ENCODE peak calls at places on chromosome 18, in eight cellular contexts. P is stimulated activated CD4-positive, alpha-beta T cell treated with anti-CD3 and anti-CD28 coated beads, Interleukin-15, amount 100 ng/mL, for 1 hour; Y is NCI-H1694; T is COR-L47; E is HT1080; F is choroid plexus epithelial cell; J is activated T-helper 1 cell treated with Interleukin-2 at 50 U/mL for 16 hours; W is activated CD4-positive, alpha-beta T cell treated with anti-CD3 and anti-CD28 coated beads, Interleukin-2, amount 50 U/mL, for 4 hours. I is an unnamed sample.

GRCh38 chr18:58455318-58455950 is 173.5 kb downstream of the ALPK2 start:
- DNase-seq in P (no peak), Y (no peak), T (no peak), E (peak; percentile 24), F (peak; percentile 28), J (no peak), W (no peak), I (peak; percentile 24)

GRCh38 chr18:361941-362913 is 94.4 kb upstream of the THOC1 start:
- DNase-seq in P (no peak), Y (no peak), T (no peak), E (peak; percentile 82), F (peak; percentile 49), J (no peak), W (no peak), I (peak; percentile 4)

GRCh38 chr18:61502472-61502871 is 169.2 kb downstream of the CDH20 start:
- DNase-seq in P (no peak), Y (peak; percentile 72), T (peak; percentile 83), E (peak; percentile 49), F (peak; percentile 86), J (no peak), W (no peak), I (peak; percentile 61)

GRCh38 chr18:79911009-79911870 is 40.2 kb downstream of the SLC66A2 start:
- DNase-seq in P (no peak), Y (peak; percentile 48), T (no peak), E (no peak), F (no peak), J (no peak), W (no peak), I (no peak)

GRCh38 chr18:49459404-49460171 is 857 bp downstream of the DYM start:
- DNase-seq in P (peak; percentile 21), Y (no peak), T (peak; percentile 23), E (no peak), F (peak; percentile 46), J (no peak), W (peak; percentile 27), I (no peak)

GRCh38 chr18:9683418-9684396 is 24.4 kb upstream of the RAB31 start:
- DNase-seq in P (no peak), Y (no peak), T (peak; percentile 25), E (peak; percentile 71), F (peak; percentile 90), J (no peak), W (no peak), I (peak; percentile 84)

GRCh38 chr18:70107037-70107436 is 98.5 kb downstream of the RTTN start:
- DNase-seq in P (no peak), Y (no peak), T (no peak), E (no peak), F (no peak), J (no peak), W (no peak), I (no peak)

GRCh38 chr18:48629730-48630324 is 91.0 kb downstream of the CTIF start:
- DNase-seq in P (no peak), Y (no peak), T (no peak), E (peak; percentile 93), F (peak; percentile 93), J (no peak), W (no peak), I (peak; percentile 90)

GRCh38 chr18:55586841-55587240 is 1.2 kb downstream of the TCF4 start:
- DNase-seq in P (no peak), Y (no peak), T (peak; percentile 38), E (no peak), F (peak; percentile 57), J (no peak), W (no peak), I (no peak)